ENCODE peak calls at places on chromosomes 16 and 17, in five cellular contexts. O, X, F, R and M are unnamed samples.

GRCh38 chr17:17372856-17373520 is 69.8 kb downstream of the NT5M start:
- DNase-seq in O (no peak), X (no peak), F (no peak), R (peak; percentile 40), M (no peak)

GRCh38 chr16:22188595-22189442 is 17.3 kb upstream of the EEF2K start:
- DNase-seq in O (peak; percentile 92), X (peak; percentile 93), F (peak; percentile 85), R (peak; percentile 70), M (peak; percentile 84)

GRCh38 chr16:47467501-47467900 is 6.4 kb downstream of the PHKB start:
- DNase-seq in O (no peak), X (no peak), F (no peak), R (no peak), M (no peak)

GRCh38 chr16:318628-319027 is 33.9 kb downstream of the AXIN1 start:
- DNase-seq in O (peak; percentile 50), X (no peak), F (no peak), R (no peak), M (no peak)

GRCh38 chr16:386641-387156 is 4.9 kb upstream of the PGAP6 start:
- DNase-seq in O (no peak), X (no peak), F (no peak), R (no peak), M (no peak)

GRCh38 chr16:23064642-23065041 is 84.6 kb downstream of the USP31 start:
- DNase-seq in O (no peak), X (peak; percentile 52), F (no peak), R (no peak), M (no peak)

GRCh38 chr17:69501591-69502468 is 87.3 kb downstream of the MAP2K6 start:
- DNase-seq in O (peak; percentile 63), X (peak; percentile 77), F (peak; percentile 63), R (no peak), M (peak; percentile 79)

GRCh38 chr17:81239714-81240555 is 817 bp downstream of the NDUFAF8 start:
- DNase-seq in O (peak; percentile 54), X (no peak), F (no peak), R (no peak), M (peak; percentile 39)

GRCh38 chr17:46831573-46832305 is 13.2 kb upstream of the WNT3 start:
- DNase-seq in O (no peak), X (no peak), F (no peak), R (no peak), M (no peak)

GRCh38 chr17:77800832-77801231 is 157.7 kb upstream of the TNRC6C start:
- DNase-seq in O (no peak), X (no peak), F (no peak), R (no peak), M (no peak)

GRCh38 chr17:36082062-36082461 is 7.9 kb downstream of the CCL3 start:
- DNase-seq in O (no peak), X (no peak), F (no peak), R (no peak), M (no peak)

GRCh38 chr17:47831934-47832327 is 461 bp downstream of the LRRC46 start:
- DNase-seq in O (no peak), X (no peak), F (no peak), R (no peak), M (no peak)

GRCh38 chr17:64373722-64374121 is 16.9 kb downstream of the PECAM1 start:
- DNase-seq in O (no peak), X (no peak), F (no peak), R (peak; percentile 30), M (no peak)

GRCh38 chr16:62692685-62693084 is 656.4 kb upstream of the CDH8 start:
- DNase-seq in O (no peak), X (no peak), F (no peak), R (no peak), M (no peak)

GRCh38 chr16:66442502-66443268 is 15.6 kb downstream of the BEAN1 start:
- DNase-seq in O (no peak), X (no peak), F (no peak), R (peak; percentile 22), M (no peak)

GRCh38 chr16:86133847-86134375 is 234.9 kb downstream of the IRF8 start:
- DNase-seq in O (no peak), X (no peak), F (no peak), R (no peak), M (no peak)

GRCh38 chr16:55478827-55479559 is at the start of gene MMP2:
- DNase-seq in O (no peak), X (peak; percentile 81), F (no peak), R (peak; percentile 74), M (peak; percentile 92)

GRCh38 chr16:48538746-48539484 is 71.1 kb downstream of the N4BP1 start:
- DNase-seq in O (no peak), X (no peak), F (no peak), R (no peak), M (no peak)

GRCh38 chr17:72353502-72353901 is 232.7 kb downstream of the SOX9 start:
- DNase-seq in O (no peak), X (no peak), F (no peak), R (no peak), M (no peak)

GRCh38 chr16:85029413-85029794 is 1.8 kb downstream of the KIAA0513 start:
- DNase-seq in O (no peak), X (peak; percentile 69), F (no peak), R (no peak), M (no peak)

GRCh38 chr17:76191891-76192290 is 48.4 kb downstream of the RNF157 start:
- DNase-seq in O (no peak), X (no peak), F (no peak), R (no peak), M (no peak)

GRCh38 chr17:17737938-17738894 is 57.0 kb downstream of the RAI1 start:
- DNase-seq in O (peak; percentile 83), X (no peak), F (no peak), R (peak; percentile 72), M (no peak)

GRCh38 chr16:14436410-14436955 is 193.6 kb downstream of the PARN start:
- DNase-seq in O (no peak), X (no peak), F (no peak), R (no peak), M (no peak)

DNA sequence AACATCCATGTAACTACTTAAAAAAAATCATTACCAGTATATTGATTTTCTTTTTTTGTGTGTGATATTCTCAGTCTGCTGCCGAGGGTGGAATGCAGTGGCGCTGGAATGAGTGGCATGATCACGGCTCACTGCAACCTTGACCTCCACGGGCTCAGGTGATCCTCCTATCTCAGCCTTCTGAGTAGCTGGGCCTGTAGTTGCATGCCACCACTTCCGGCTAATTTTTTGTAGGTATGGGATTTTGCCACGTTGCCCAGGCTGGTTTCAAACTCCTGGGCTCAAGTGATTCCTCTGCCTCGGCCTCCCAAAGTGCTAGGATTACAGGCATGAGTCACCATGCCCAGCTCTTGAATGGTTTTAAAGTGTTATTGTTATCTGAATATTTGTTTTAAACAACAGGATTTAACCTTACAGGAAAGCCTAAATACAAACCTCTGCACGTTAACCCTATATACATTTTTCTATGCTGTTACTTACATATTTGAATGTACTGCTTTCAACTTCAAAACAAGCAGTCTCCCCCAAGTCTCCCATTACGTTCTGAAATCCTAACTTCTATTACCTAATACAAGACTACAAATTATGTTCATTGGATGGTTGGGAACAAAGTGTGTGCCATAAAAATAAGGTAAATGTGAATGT is 61.7 kb downstream of the KPNA2 start:
- DNase-seq in O (no peak), X (no peak), F (no peak), R (no peak), M (peak; percentile 53)
- H3K4me3 ChIP-seq in O (no peak overlapping the region), X (no peak overlapping the region), F (no peak overlapping the region), R (no peak overlapping the region), M (no peak overlapping the region)

GRCh38 chr16:88969361-88969831 is 7.6 kb downstream of the CBFA2T3 start:
- DNase-seq in O (no peak), X (no peak), F (no peak), R (no peak), M (no peak)
- H3K4me3 ChIP-seq in O (no peak overlapping the region), X (no peak overlapping the region), F (no peak overlapping the region), R (no peak overlapping the region), M (no peak overlapping the region)

DNA sequence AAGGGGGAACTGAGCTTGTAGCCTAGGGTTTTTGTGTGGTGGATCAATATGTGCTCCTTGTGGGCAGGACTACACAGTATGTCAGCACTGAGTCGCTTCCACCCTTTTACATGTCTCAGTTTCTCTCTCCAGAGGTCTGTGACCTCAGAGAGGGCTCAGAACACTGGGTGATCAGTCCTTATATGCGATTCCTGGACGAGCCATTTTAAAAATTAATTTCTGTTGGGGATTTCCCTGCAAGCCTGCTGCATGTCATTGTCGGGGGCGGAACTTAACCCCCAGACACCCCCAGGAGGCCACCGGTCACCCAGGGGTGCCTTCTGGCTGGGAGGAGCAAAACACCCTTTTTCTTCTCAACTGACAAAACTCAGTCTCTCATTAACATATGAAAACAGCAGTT is 14.1 kb downstream of the DHRS7B start:
- DNase-seq in O (no peak), X (no peak), F (no peak), R (no peak), M (no peak)
- H3K4me3 ChIP-seq in O (no peak overlapping the region), X (no peak overlapping the region), F (no peak overlapping the region), R (no peak overlapping the region), M (no peak overlapping the region)

DNA sequence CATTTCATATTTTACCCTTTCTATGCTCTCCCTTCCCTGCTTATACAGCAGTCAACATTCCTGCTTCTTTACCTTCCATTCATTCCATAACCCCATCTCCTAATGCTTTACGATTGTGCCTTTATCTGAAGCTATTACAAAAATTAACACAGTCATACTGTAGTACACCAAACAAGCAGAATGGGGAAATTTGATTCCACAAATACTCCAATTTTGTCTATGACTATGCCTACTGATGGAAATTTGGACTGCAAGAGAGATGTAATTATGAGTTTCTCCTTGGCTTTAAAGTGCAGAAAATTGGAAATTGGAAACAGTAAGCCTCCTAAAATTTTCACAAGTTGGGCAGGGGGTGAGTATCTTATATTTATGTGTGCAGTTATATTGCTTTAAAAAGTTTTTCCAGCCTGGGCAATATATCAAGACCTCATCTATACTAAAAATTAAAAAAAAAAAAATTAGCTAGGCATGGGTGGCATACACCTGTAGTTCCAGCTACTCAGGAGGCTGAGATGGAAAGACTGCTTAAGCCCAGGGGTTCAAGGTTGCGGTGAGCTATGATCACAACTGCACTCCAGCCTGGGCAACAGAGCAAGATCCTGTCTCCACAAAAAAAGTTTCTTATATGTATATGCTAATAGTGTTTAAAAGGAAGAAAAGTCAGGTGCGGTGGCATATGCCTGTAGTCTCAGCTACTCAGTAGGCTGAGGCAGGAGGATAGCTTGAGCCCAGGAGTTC is 3.0 kb downstream of the APPBP2 start:
- DNase-seq in O (no peak), X (no peak), F (no peak), R (no peak), M (no peak)
- H3K4me3 ChIP-seq in O (no peak overlapping the region), X (no peak overlapping the region), F (no peak overlapping the region), R (peak overlapping the region; percentile 95), M (no peak overlapping the region)

GRCh38 chr17:38463451-38463858 is 35.2 kb downstream of the ARHGAP23 start:
- DNase-seq in O (no peak), X (no peak), F (no peak), R (no peak), M (peak; percentile 76)

GRCh38 chr17:38464723-38465419 is 36.6 kb downstream of the ARHGAP23 start:
- DNase-seq in O (peak; percentile 81), X (peak; percentile 93), F (peak; percentile 57), R (peak; percentile 86), M (peak; percentile 98)

GRCh38 chr17:38466346-38467315 is 38.4 kb downstream of the ARHGAP23 start:
- DNase-seq in O (no peak), X (no peak), F (no peak), R (no peak), M (no peak)

GRCh38 chr17:38465420-38466345 is 37.4 kb downstream of the ARHGAP23 start:
- DNase-seq in O (peak; percentile 58), X (no peak), F (no peak), R (no peak), M (peak; percentile 97)

GRCh38 chr17:38464251-38464722 is 36.0 kb downstream of the ARHGAP23 start:
- DNase-seq in O (peak; percentile 38), X (peak; percentile 49), F (no peak), R (no peak), M (peak; percentile 91)
- H3K4me3 ChIP-seq in O (no peak overlapping the region), X (no peak overlapping the region), F (no peak overlapping the region), R (peak overlapping the region; percentile 50), M (peak overlapping the region; percentile 24)